ENCODE peak calls at places on chromosomes 11 and 22, in seven cellular contexts. B is NCI-H345, Q is MM.1S, A is NCI-H1105, R is bronchial epithelial cell, K is pons, Z is hypothalamus. I is an unnamed sample.

GRCh38 chr22:31923166-31923565 is 21.2 kb upstream of the YWHAH start:
- DNase-seq in B (no peak), Q (no peak), A (no peak), R (no peak), K (peak), Z (no peak), I (no peak)

GRCh38 chr11:125802387-125802786 is 14.5 kb downstream of the PATE3 start:
- DNase-seq in B (no peak), Q (no peak), A (no peak), R (no peak), K (no peak), Z (no peak), I (no peak)

GRCh38 chr11:12789574-12789973 is 115.4 kb downstream of the TEAD1 start:
- DNase-seq in B (no peak), Q (no peak), A (no peak), R (no peak), K (no peak), Z (no peak), I (no peak)

GRCh38 chr22:20641919-20642579 is 131.9 kb upstream of the SERPIND1 start:
- DNase-seq in B (no peak), Q (no peak), A (no peak), R (no peak), K (no peak), Z (no peak), I (no peak)

GRCh38 chr11:110077866-110078325 is 15.3 kb upstream of the ZC3H12C start:
- DNase-seq in B (no peak), Q (no peak), A (no peak), R (peak), K (no peak), Z (no peak), I (peak)

GRCh38 chr11:96314326-96315050 is 28.5 kb downstream of the MAML2 start:
- DNase-seq in B (no peak), Q (no peak), A (no peak), R (peak), K (no peak), Z (no peak), I (no peak)

GRCh38 chr11:94647926-94648325 is 80.8 kb downstream of the PIWIL4 start:
- DNase-seq in B (no peak), Q (no peak), A (no peak), R (no peak), K (no peak), Z (no peak), I (no peak)

GRCh38 chr22:40401532-40401931 is 31.1 kb downstream of the SGSM3 start:
- DNase-seq in B (no peak), Q (no peak), A (no peak), R (no peak), K (no peak), Z (no peak), I (no peak)

GRCh38 chr11:77411238-77411637 is 62.7 kb downstream of the PAK1 start:
- DNase-seq in B (no peak), Q (peak), A (no peak), R (no peak), K (no peak), Z (no peak), I (peak)

GRCh38 chr11:101169944-101170343 is 40.3 kb upstream of the PGR start:
- DNase-seq in B (peak), Q (no peak), A (no peak), R (no peak), K (no peak), Z (no peak), I (no peak)

GRCh38 chr22:26416670-26417270 is 12.3 kb upstream of the ASPHD2 start:
- DNase-seq in B (no peak), Q (no peak), A (no peak), R (peak), K (no peak), Z (no peak), I (peak)

GRCh38 chr11:2807276-2807681 is 78.3 kb downstream of the CDKN1C start:
- DNase-seq in B (peak), Q (no peak), A (no peak), R (no peak), K (peak), Z (peak), I (peak)